ENCODE peak calls at places on chromosomes 16 and 17, in six cellular contexts. One of them, this sample, is unnamed.

GRCh38 chr16:75172578-75172977 is 24.3 kb downstream of the ZFP1 start:
- DNase-seq in NCI-H2081 treated with DMSO at 0.1 percent for 48 hours: no peak
- DNase-seq in choroid plexus epithelial cell: no peak
- DNase-seq in activated T-helper 1 cell treated with anti-CD3 and anti-CD28 coated beads, Interleukin-2, amount 50 U/mL, for 16 hours: no peak
- DNase-seq in A172: no peak
- DNase-seq in HFFc6: no peak
- DNase-seq in this sample: no peak

GRCh38 chr16:12458591-12459400 is 344.9 kb downstream of the CPPED1 start:
- DNase-seq in HFFc6: no peak
- DNase-seq in A172: no peak
- DNase-seq in choroid plexus epithelial cell: no peak
- DNase-seq in NCI-H2081 treated with DMSO at 0.1 percent for 48 hours: no peak
- DNase-seq in activated T-helper 1 cell treated with anti-CD3 and anti-CD28 coated beads, Interleukin-2, amount 50 U/mL, for 16 hours: no peak
- DNase-seq in this sample: peak; percentile 37

GRCh38 chr16:4004206-4004605 is 112.0 kb downstream of the ADCY9 start:
- DNase-seq in HFFc6: no peak
- DNase-seq in choroid plexus epithelial cell: no peak
- DNase-seq in NCI-H2081 treated with DMSO at 0.1 percent for 48 hours: no peak
- DNase-seq in activated T-helper 1 cell treated with anti-CD3 and anti-CD28 coated beads, Interleukin-2, amount 50 U/mL, for 16 hours: no peak
- DNase-seq in A172: no peak
- DNase-seq in this sample: no peak

GRCh38 chr16:82852388-82852998 is 225.7 kb downstream of the CDH13 start:
- DNase-seq in A172: no peak
- DNase-seq in HFFc6: no peak
- DNase-seq in activated T-helper 1 cell treated with anti-CD3 and anti-CD28 coated beads, Interleukin-2, amount 50 U/mL, for 16 hours: no peak
- DNase-seq in choroid plexus epithelial cell: no peak
- DNase-seq in NCI-H2081 treated with DMSO at 0.1 percent for 48 hours: no peak
- DNase-seq in this sample: no peak

GRCh38 chr17:67993153-67993997 is 2.9 kb downstream of the C17orf58 start:
- DNase-seq in HFFc6: peak; percentile 64
- DNase-seq in NCI-H2081 treated with DMSO at 0.1 percent for 48 hours: peak; percentile 57
- DNase-seq in activated T-helper 1 cell treated with anti-CD3 and anti-CD28 coated beads, Interleukin-2, amount 50 U/mL, for 16 hours: peak; percentile 60
- DNase-seq in choroid plexus epithelial cell: peak; percentile 81
- DNase-seq in A172: peak; percentile 49
- DNase-seq in this sample: peak; percentile 86

GRCh38 chr17:30347488-30347887 is 13.6 kb upstream of the TMIGD1 start:
- DNase-seq in choroid plexus epithelial cell: no peak
- DNase-seq in HFFc6: no peak
- DNase-seq in activated T-helper 1 cell treated with anti-CD3 and anti-CD28 coated beads, Interleukin-2, amount 50 U/mL, for 16 hours: no peak
- DNase-seq in NCI-H2081 treated with DMSO at 0.1 percent for 48 hours: no peak
- DNase-seq in A172: no peak
- DNase-seq in this sample: no peak

GRCh38 chr16:16021988-16022682 is 72.7 kb downstream of the ABCC1 start:
- DNase-seq in choroid plexus epithelial cell: peak; percentile 95
- DNase-seq in HFFc6: peak; percentile 96
- DNase-seq in A172: peak; percentile 99
- DNase-seq in NCI-H2081 treated with DMSO at 0.1 percent for 48 hours: no peak
- DNase-seq in activated T-helper 1 cell treated with anti-CD3 and anti-CD28 coated beads, Interleukin-2, amount 50 U/mL, for 16 hours: no peak
- DNase-seq in this sample: peak; percentile 95

GRCh38 chr16:27226476-27226875 is 23.1 kb downstream of the KDM8 start:
- DNase-seq in activated T-helper 1 cell treated with anti-CD3 and anti-CD28 coated beads, Interleukin-2, amount 50 U/mL, for 16 hours: no peak
- DNase-seq in choroid plexus epithelial cell: no peak
- DNase-seq in HFFc6: no peak
- DNase-seq in NCI-H2081 treated with DMSO at 0.1 percent for 48 hours: no peak
- DNase-seq in A172: no peak
- DNase-seq in this sample: no peak

GRCh38 chr17:63679214-63679613 is 20.7 kb downstream of the LIMD2 start:
- DNase-seq in NCI-H2081 treated with DMSO at 0.1 percent for 48 hours: no peak
- DNase-seq in activated T-helper 1 cell treated with anti-CD3 and anti-CD28 coated beads, Interleukin-2, amount 50 U/mL, for 16 hours: no peak
- DNase-seq in choroid plexus epithelial cell: no peak
- DNase-seq in HFFc6: no peak
- DNase-seq in A172: no peak
- DNase-seq in this sample: no peak

GRCh38 chr16:85402910-85403692 is 210.0 kb upstream of the GSE1 start:
- DNase-seq in activated T-helper 1 cell treated with anti-CD3 and anti-CD28 coated beads, Interleukin-2, amount 50 U/mL, for 16 hours: no peak
- DNase-seq in choroid plexus epithelial cell: peak; percentile 71
- DNase-seq in A172: peak; percentile 54
- DNase-seq in NCI-H2081 treated with DMSO at 0.1 percent for 48 hours: no peak
- DNase-seq in HFFc6: no peak
- DNase-seq in this sample: no peak

GRCh38 chr16:27230562-27230991 is 27.3 kb downstream of the KDM8 start:
- DNase-seq in A172: peak; percentile 64
- DNase-seq in activated T-helper 1 cell treated with anti-CD3 and anti-CD28 coated beads, Interleukin-2, amount 50 U/mL, for 16 hours: peak; percentile 40
- DNase-seq in NCI-H2081 treated with DMSO at 0.1 percent for 48 hours: no peak
- DNase-seq in HFFc6: no peak
- DNase-seq in choroid plexus epithelial cell: no peak
- DNase-seq in this sample: peak; percentile 22

GRCh38 chr16:83533193-83533592 is 274.6 kb upstream of the HSBP1 start:
- DNase-seq in A172: peak; percentile 95
- DNase-seq in choroid plexus epithelial cell: peak; percentile 17
- DNase-seq in activated T-helper 1 cell treated with anti-CD3 and anti-CD28 coated beads, Interleukin-2, amount 50 U/mL, for 16 hours: no peak
- DNase-seq in HFFc6: no peak
- DNase-seq in NCI-H2081 treated with DMSO at 0.1 percent for 48 hours: no peak
- DNase-seq in this sample: no peak

GRCh38 chr17:33178641-33179040 is 114.5 kb downstream of the ASIC2 start:
- DNase-seq in NCI-H2081 treated with DMSO at 0.1 percent for 48 hours: no peak
- DNase-seq in choroid plexus epithelial cell: no peak
- DNase-seq in activated T-helper 1 cell treated with anti-CD3 and anti-CD28 coated beads, Interleukin-2, amount 50 U/mL, for 16 hours: no peak
- DNase-seq in A172: no peak
- DNase-seq in HFFc6: no peak
- DNase-seq in this sample: no peak

GRCh38 chr16:15811778-15812750 is 44.8 kb downstream of the MYH11 start:
- DNase-seq in NCI-H2081 treated with DMSO at 0.1 percent for 48 hours: no peak
- DNase-seq in A172: peak; percentile 82
- DNase-seq in activated T-helper 1 cell treated with anti-CD3 and anti-CD28 coated beads, Interleukin-2, amount 50 U/mL, for 16 hours: no peak
- DNase-seq in choroid plexus epithelial cell: peak; percentile 87
- DNase-seq in HFFc6: peak; percentile 96
- DNase-seq in this sample: peak; percentile 11

GRCh38 chr17:37068266-37068665 is 119.5 kb downstream of the AATF start:
- DNase-seq in HFFc6: no peak
- DNase-seq in activated T-helper 1 cell treated with anti-CD3 and anti-CD28 coated beads, Interleukin-2, amount 50 U/mL, for 16 hours: no peak
- DNase-seq in A172: no peak
- DNase-seq in choroid plexus epithelial cell: peak; percentile 17
- DNase-seq in NCI-H2081 treated with DMSO at 0.1 percent for 48 hours: no peak
- DNase-seq in this sample: no peak

GRCh38 chr16:84107921-84108320 is 8.8 kb downstream of the MBTPS1 start:
- DNase-seq in activated T-helper 1 cell treated with anti-CD3 and anti-CD28 coated beads, Interleukin-2, amount 50 U/mL, for 16 hours: no peak
- DNase-seq in A172: no peak
- DNase-seq in HFFc6: no peak
- DNase-seq in choroid plexus epithelial cell: no peak
- DNase-seq in NCI-H2081 treated with DMSO at 0.1 percent for 48 hours: no peak
- DNase-seq in this sample: no peak

GRCh38 chr17:48100591-48101011 is 677 bp downstream of the CBX1 start:
- DNase-seq in NCI-H2081 treated with DMSO at 0.1 percent for 48 hours: no peak
- DNase-seq in choroid plexus epithelial cell: peak; percentile 64
- DNase-seq in activated T-helper 1 cell treated with anti-CD3 and anti-CD28 coated beads, Interleukin-2, amount 50 U/mL, for 16 hours: no peak
- DNase-seq in HFFc6: peak; percentile 35
- DNase-seq in A172: peak; percentile 72
- DNase-seq in this sample: no peak